ENCODE peak calls at places on chromosomes 16 and 17, in nine cellular contexts. I is AG04449, N is lower leg skin, Y is fibroblast of pulmonary artery, H is fibroblast of lung, F is Peyer's patch, Z is colonic mucosa, P is pancreas, M is ovary. W is an unnamed sample.
A peak's percentile ranks its signal among the peaks of the same experiment; 100 is the strongest.

GRCh38 chr17:47725446-47726109 is 7.5 kb upstream of the TBX21 start:
- DNase-seq in P (no peak), Z (no peak), M (no peak), I (no peak), F (no peak), N (no peak), H (no peak), Y (no peak), W (no peak)

GRCh38 chr16:56513972-56514371 is 5.9 kb downstream of the BBS2 start:
- DNase-seq in M (peak; percentile 38), F (peak; percentile 48), Z (peak; percentile 56), I (peak; percentile 16), P (no peak), H (peak; percentile 77), Y (peak; percentile 77), N (no peak), W (peak; percentile 73)

GRCh38 chr16:12573730-12574383 is 229.8 kb downstream of the CPPED1 start:
- DNase-seq in F (no peak), Z (peak; percentile 61), H (peak; percentile 2), P (no peak), N (peak; percentile 88), M (no peak), I (no peak), Y (peak; percentile 54), W (peak; percentile 35)

GRCh38 chr17:37447641-37448040 is 41.0 kb downstream of the TADA2A start:
- DNase-seq in N (no peak), I (no peak), Y (peak; percentile 17), M (no peak), P (no peak), H (peak; percentile 29), Z (no peak), F (no peak), W (peak; percentile 34)

GRCh38 chr16:88638323-88639230 is at the start of gene IL17C:
- DNase-seq in F (peak; percentile 76), Y (no peak), Z (peak; percentile 79), H (no peak), N (no peak), I (no peak), P (peak; percentile 89), M (no peak), W (no peak)

GRCh38 chr16:60331168-60331567 is 1597.1 kb upstream of the GOT2 start:
- DNase-seq in Z (no peak), F (no peak), N (no peak), P (no peak), I (no peak), Y (no peak), H (no peak), M (no peak), W (no peak)

GRCh38 chr16:83682858-83683235 is 124.9 kb upstream of the HSBP1 start:
- DNase-seq in N (no peak), P (no peak), I (no peak), F (no peak), Z (no peak), Y (no peak), H (no peak), M (no peak), W (no peak)

GRCh38 chr17:27760069-27760885 is 40.1 kb downstream of the NOS2 start:
- DNase-seq in H (peak; percentile 31), F (peak; percentile 56), P (peak; percentile 76), Y (peak; percentile 48), Z (peak; percentile 72), M (peak; percentile 73), I (no peak), N (peak; percentile 94), W (peak; percentile 16)

GRCh38 chr17:12631076-12631475 is 34.6 kb upstream of the MYOCD start:
- DNase-seq in N (no peak), I (no peak), Z (no peak), P (no peak), M (no peak), Y (no peak), F (no peak), H (no peak), W (peak; percentile 23)

GRCh38 chr16:12195296-12195695 is 218.8 kb downstream of the SNX29 start:
- DNase-seq in Z (no peak), N (no peak), Y (no peak), P (no peak), H (no peak), I (no peak), F (no peak), M (no peak), W (no peak)

GRCh38 chr17:34434065-34434464 is 71.0 kb upstream of the CCL1 start:
- DNase-seq in Z (no peak), H (no peak), I (no peak), N (no peak), P (no peak), F (no peak), M (no peak), Y (no peak), W (no peak)

GRCh38 chr16:78210305-78210704 is 110.9 kb downstream of the WWOX start:
- DNase-seq in N (no peak), I (no peak), M (no peak), Z (no peak), P (no peak), H (peak; percentile 46), Y (no peak), F (no peak), W (no peak)
- H3K4me3 ChIP-seq in N (no peak overlapping the region), I (no peak overlapping the region), M (no peak overlapping the region), Z (no peak overlapping the region), P (no peak overlapping the region), H (no peak overlapping the region), Y (no peak overlapping the region), F (no peak overlapping the region), W (no peak overlapping the region)

DNA sequence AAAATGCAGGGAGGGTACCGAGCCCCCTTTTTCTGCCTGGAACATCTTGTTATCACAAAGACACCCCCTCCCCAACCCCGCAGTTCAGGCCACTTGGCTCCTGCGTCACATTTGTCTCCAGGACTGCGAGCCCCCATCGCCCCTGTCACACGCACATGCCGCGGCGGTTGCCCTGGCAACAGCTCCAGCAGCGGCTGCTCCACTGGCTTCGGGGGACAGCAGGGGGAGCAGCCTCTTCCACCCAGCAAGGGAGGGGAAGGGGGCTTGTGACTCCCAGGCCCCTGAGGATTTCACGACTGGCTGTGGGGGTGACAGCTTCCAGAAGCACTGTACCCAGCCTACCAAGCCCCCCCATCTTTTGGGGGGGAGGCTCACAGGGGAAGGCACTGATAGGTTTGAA is 2.6 kb downstream of the BAIAP3 start:
- DNase-seq in Z (no peak), M (no peak), F (no peak), P (no peak), H (no peak), N (no peak), Y (no peak), I (no peak), W (no peak)
- TF ChIP-seq CTCF in Z (no peak), M (no peak), F (no peak), P (no peak), H (no peak), N (no peak), Y (no peak), I (no peak), W (no peak)

GRCh38 chr16:66568355-66568754 is 2.1 kb downstream of the CMTM1 start:
- DNase-seq in Y (peak; percentile 17), F (no peak), N (no peak), P (no peak), H (peak; percentile 33), M (no peak), I (no peak), Z (no peak), W (no peak)

GRCh38 chr16:66569131-66569530 is 2.9 kb downstream of the CMTM1 start:
- DNase-seq in M (no peak), Y (peak; percentile 40), Z (no peak), H (peak; percentile 72), F (no peak), I (peak; percentile 33), N (no peak), P (no peak), W (peak; percentile 55)

GRCh38 chr16:66566051-66566901 is at the start of gene CMTM1:
- DNase-seq in F (no peak), P (no peak), N (no peak), I (no peak), Z (no peak), M (no peak), Y (no peak), H (no peak), W (no peak)

GRCh38 chr16:66572356-66572755 is 6.1 kb downstream of the CMTM1 start:
- DNase-seq in I (no peak), Z (no peak), Y (no peak), N (no peak), M (no peak), P (no peak), H (no peak), F (no peak), W (no peak)

DNA sequence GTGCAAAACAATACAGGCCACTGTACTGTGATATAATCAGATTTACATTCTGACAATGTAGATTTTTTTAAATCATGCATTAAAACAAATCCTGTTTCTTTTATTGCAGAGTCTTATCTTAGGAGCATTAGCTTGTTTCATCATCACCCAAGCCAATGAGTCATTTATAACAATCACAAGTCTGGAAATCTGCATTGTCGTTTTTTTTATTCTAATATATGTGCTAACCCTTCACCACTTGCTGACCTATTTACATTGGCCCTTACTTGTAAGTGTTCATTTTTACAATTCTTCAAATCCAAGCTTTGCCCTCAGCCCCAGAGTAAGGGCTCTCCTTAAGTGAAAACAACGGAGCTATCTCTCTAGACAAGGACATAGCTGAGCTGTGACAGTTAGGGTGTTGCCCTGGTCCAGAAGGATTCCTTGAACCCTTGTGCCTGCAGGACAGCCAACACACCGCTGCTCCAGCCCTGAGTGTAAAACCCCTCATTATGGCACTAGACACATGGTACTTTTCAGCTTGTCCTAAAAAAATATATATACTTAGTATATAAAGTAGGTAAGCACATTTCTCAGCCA is 3.7 kb downstream of the CMTM1 start:
- DNase-seq in N (no peak), Z (no peak), I (peak; percentile 21), H (peak; percentile 74), P (no peak), M (no peak), F (no peak), Y (peak; percentile 80), W (peak; percentile 41)
- H3K4me3 ChIP-seq in N (no peak overlapping the region), Z (no peak overlapping the region), I (no peak overlapping the region), H (no peak overlapping the region), P (no peak overlapping the region), M (no peak overlapping the region), F (no peak overlapping the region), Y (no peak overlapping the region), W (no peak overlapping the region)

GRCh38 chr17:28897769-28898259 is 281 bp upstream of the FLOT2 start:
- DNase-seq in P (no peak), M (no peak), Z (no peak), Y (no peak), F (peak; percentile 63), I (no peak), H (no peak), N (no peak), W (no peak)

GRCh38 chr17:28895794-28896447 is 1.6 kb downstream of the FLOT2 start:
- DNase-seq in Z (no peak), Y (no peak), M (no peak), P (no peak), I (no peak), N (no peak), F (no peak), H (no peak), W (no peak)

GRCh38 chr17:28896491-28896883 is 1.0 kb downstream of the FLOT2 start:
- DNase-seq in Y (no peak), Z (no peak), P (no peak), F (no peak), H (no peak), M (no peak), I (no peak), N (no peak), W (no peak)

GRCh38 chr17:28898261-28898955 is 875 bp upstream of the FLOT2 start:
- DNase-seq in N (no peak), P (no peak), H (no peak), M (no peak), I (no peak), Y (no peak), F (no peak), Z (no peak), W (no peak)

GRCh38 chr17:28896884-28897768 is at the start of gene FLOT2:
- DNase-seq in P (peak; percentile 74), Y (peak; percentile 69), N (peak; percentile 94), Z (peak; percentile 73), I (no peak), M (peak; percentile 76), H (peak; percentile 52), F (peak; percentile 77), W (peak; percentile 48)
- TF ChIP-seq CTCF in P (no peak), Y (peak; percentile 24), N (no peak), Z (no peak), I (peak; percentile 46), M (no peak), H (peak; percentile 29), F (peak; percentile 22), W (peak; percentile 45)